ENCODE peak calls at places on chromosomes 7 and 10, in five cellular contexts. O is HuH-7; S is germinal center; U is stimulated activated CD8-positive, alpha-beta memory T cell treated with anti-CD3 and anti-CD28 coated beads, Interleukin-2, amount 100 ng/mL, for 48 hours; C is mucosa of descending colon. V is an unnamed sample.

GRCh38 chr10:12934777-12935176 is 66.7 kb downstream of the CCDC3 start:
- DNase-seq in O (no peak), S (no peak), U (no peak), C (no peak), V (no peak)

GRCh38 chr10:71270301-71270777 is 48.7 kb upstream of the SLC29A3 start:
- DNase-seq in O (peak), S (peak), U (no peak), C (no peak), V (no peak)

GRCh38 chr7:116180302-116180701 is 30.0 kb upstream of the TES start:
- DNase-seq in O (peak), S (peak), U (no peak), C (no peak), V (peak)

GRCh38 chr10:95566121-95566520 is 5.0 kb upstream of the SORBS1 start:
- DNase-seq in O (no peak), S (no peak), U (no peak), C (no peak), V (no peak)

GRCh38 chr7:87110778-87111177 is 41.5 kb upstream of the DMTF1 start:
- DNase-seq in O (no peak), S (no peak), U (no peak), C (no peak), V (no peak)

GRCh38 chr10:114504769-114505579 is 100.7 kb upstream of the AFAP1L2 start:
- DNase-seq in O (no peak), S (no peak), U (no peak), C (no peak), V (no peak)

GRCh38 chr10:78312197-78313046 is 278.8 kb downstream of the RPS24 start:
- DNase-seq in O (no peak), S (no peak), U (no peak), C (no peak), V (no peak)

GRCh38 chr10:56905051-56905450 is 544.0 kb upstream of the ZWINT start:
- DNase-seq in O (no peak), S (no peak), U (no peak), C (no peak), V (no peak)

GRCh38 chr10:11678074-11678793 is 63.9 kb upstream of the ECHDC3 start:
- DNase-seq in O (no peak), S (peak), U (peak), C (no peak), V (peak)

GRCh38 chr7:149783386-149784250 is 10.2 kb upstream of the ZNF467 start:
- DNase-seq in O (no peak), S (no peak), U (no peak), C (peak), V (no peak)

GRCh38 chr7:130071701-130072622 is 1.6 kb downstream of the KLHDC10 start:
- DNase-seq in O (peak), S (peak), U (no peak), C (no peak), V (peak)

GRCh38 chr7:17444673-17445072 is 146.2 kb downstream of the AHR start:
- DNase-seq in O (no peak), S (no peak), U (no peak), C (no peak), V (no peak)

GRCh38 chr10:58892039-58892665 is 284.3 kb upstream of the PHYHIPL start:
- DNase-seq in O (no peak), S (no peak), U (no peak), C (no peak), V (no peak)

GRCh38 chr10:24513155-24513554 is 210.5 kb downstream of the ARHGAP21 start:
- DNase-seq in O (peak), S (no peak), U (no peak), C (no peak), V (no peak)

GRCh38 chr10:24344279-24344678 is 135.3 kb downstream of the KIAA1217 start:
- DNase-seq in O (no peak), S (no peak), U (no peak), C (no peak), V (no peak)

GRCh38 chr7:4013793-4014192 is 668.3 kb upstream of the FOXK1 start:
- DNase-seq in O (no peak), S (no peak), U (no peak), C (no peak), V (no peak)

GRCh38 chr10:42939685-42940366 is 137.0 kb upstream of the RET start:
- DNase-seq in O (no peak), S (no peak), U (no peak), C (no peak), V (no peak)

GRCh38 chr10:123096452-123096851 is 39.3 kb upstream of the HMX3 start:
- DNase-seq in O (no peak), S (no peak), U (no peak), C (no peak), V (no peak)